ENCODE peak calls at places on chromosomes 3 and 15, in eight cellular contexts. G is tibial artery; R is foreskin fibroblast; N is CD4-positive, alpha-beta T cell; V is left ventricle myocardium inferior; A is GM12864; X is GM12865; P is adrenal gland. K is an unnamed sample.

GRCh38 chr3:89340431-89340830 is 233.0 kb downstream of the EPHA3 start:
- DNase-seq in P (no peak), R (no peak), A (no peak), G (no peak), X (no peak), V (no peak), N (no peak), K (no peak)

GRCh38 chr15:78635346-78635745 is 5.7 kb downstream of the CHRNB4 start:
- DNase-seq in P (no peak), N (no peak), X (no peak), R (no peak), A (no peak), G (no peak), V (no peak), K (no peak)

GRCh38 chr3:102159810-102160451 is 274.9 kb upstream of the ZPLD1 start:
- DNase-seq in N (no peak), G (no peak), A (no peak), X (peak; percentile 6), V (no peak), P (no peak), R (no peak), K (no peak)

GRCh38 chr3:107958151-107958550 is 132.7 kb downstream of the CD47 start:
- DNase-seq in V (no peak), R (no peak), G (no peak), N (no peak), X (no peak), A (no peak), P (no peak), K (no peak)

GRCh38 chr3:12934431-12934830 is 93.1 kb upstream of the RPL32 start:
- DNase-seq in X (no peak), P (peak; percentile 96), V (peak; percentile 78), A (no peak), R (no peak), N (no peak), G (peak; percentile 75), K (no peak)

GRCh38 chr3:30539772-30540171 is 66.6 kb upstream of the TGFBR2 start:
- DNase-seq in P (no peak), V (no peak), A (no peak), G (no peak), R (no peak), N (no peak), X (no peak), K (no peak)

GRCh38 chr3:69426291-69426690 is 40.4 kb upstream of the FRMD4B start:
- DNase-seq in A (no peak), R (no peak), X (no peak), G (no peak), P (no peak), V (no peak), N (no peak), K (no peak)

GRCh38 chr15:80588801-80589200 is 106.3 kb upstream of the ABHD17C start:
- DNase-seq in V (no peak), R (peak; percentile 94), A (no peak), N (no peak), P (no peak), X (no peak), G (peak; percentile 3), K (no peak)

GRCh38 chr3:97932387-97932801 is 39.8 kb downstream of the RIOX2 start:
- DNase-seq in A (no peak), R (no peak), X (no peak), V (peak; percentile 34), P (no peak), G (no peak), N (no peak), K (no peak)

GRCh38 chr3:177463863-177464262 is 266.6 kb upstream of the TBL1XR1 start:
- DNase-seq in V (no peak), R (peak; percentile 62), X (peak; percentile 53), N (no peak), P (no peak), A (no peak), G (no peak), K (no peak)

GRCh38 chr15:89947338-89947829 is 34.6 kb upstream of the ARPIN start:
- DNase-seq in A (no peak), P (no peak), V (no peak), N (no peak), X (no peak), R (no peak), G (no peak), K (no peak)

GRCh38 chr3:14377838-14378169 is 24.6 kb upstream of the SLC6A6 start:
- DNase-seq in G (no peak), A (peak; percentile 12), N (no peak), P (no peak), V (no peak), R (no peak), X (peak; percentile 66), K (no peak)

GRCh38 chr15:63905558-63906265 is 72.0 kb upstream of the HERC1 start:
- DNase-seq in N (no peak), P (no peak), X (peak; percentile 67), R (no peak), A (no peak), G (no peak), V (no peak), K (peak; percentile 53)

GRCh38 chr3:196998966-196999760 is 30.5 kb downstream of the MELTF start:
- DNase-seq in V (peak; percentile 9), P (no peak), N (no peak), G (no peak), X (no peak), A (no peak), R (no peak), K (no peak)

GRCh38 chr3:23550402-23550801 is 255.4 kb upstream of the UBE2E1 start:
- DNase-seq in X (peak; percentile 55), G (no peak), R (no peak), P (no peak), A (peak; percentile 27), N (no peak), V (no peak), K (no peak)

DNA sequence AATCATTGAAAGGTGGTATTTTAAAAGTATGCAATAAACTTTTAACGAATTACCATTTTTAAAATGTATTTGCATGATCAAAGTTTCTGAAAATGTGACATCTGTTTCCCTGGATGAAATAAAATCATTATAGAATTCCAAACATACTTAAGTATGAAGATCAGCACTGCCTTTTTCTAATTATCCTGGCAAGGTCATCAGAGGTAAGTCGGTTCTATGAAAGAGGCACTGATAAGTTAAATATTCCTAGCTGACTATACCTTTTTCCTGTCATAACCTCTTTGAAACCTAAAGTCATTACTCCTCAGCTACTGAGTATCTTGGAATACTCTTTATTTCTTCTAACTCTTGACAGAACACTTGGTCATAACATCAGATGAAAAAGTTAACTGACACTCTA is 406.1 kb upstream of the ALCAM start:
- DNase-seq in G (no peak), V (no peak), X (no peak), A (no peak), P (no peak), N (no peak), R (no peak), K (no peak)
- TF ChIP-seq CTCF in G (no peak), V (no peak), X (no peak), A (no peak), P (no peak), N (no peak), R (no peak), K (no peak)

DNA sequence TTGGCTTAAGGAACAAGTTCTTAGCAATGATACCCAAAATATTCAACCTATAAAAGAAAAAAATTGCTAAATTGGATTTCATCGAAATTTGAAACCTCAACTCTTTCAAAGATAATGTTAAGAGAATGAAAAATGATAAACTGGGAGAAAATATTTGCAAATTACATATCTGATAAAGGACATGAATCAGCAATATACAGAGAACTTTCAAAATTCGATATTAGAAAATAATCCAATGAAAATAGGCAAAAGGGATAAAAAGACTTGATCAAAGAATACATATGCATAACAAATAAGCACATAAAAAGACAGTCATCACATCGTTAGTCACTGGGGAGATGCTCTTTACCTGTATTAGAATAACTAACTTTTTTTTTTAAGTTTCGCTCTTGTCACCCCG is 73.0 kb upstream of the NEO1 start:
- DNase-seq in P (no peak), X (no peak), R (no peak), G (no peak), V (no peak), A (no peak), N (no peak), K (no peak)
- TF ChIP-seq CTCF in P (no peak), X (no peak), R (no peak), G (no peak), V (no peak), A (no peak), N (no peak), K (no peak)

GRCh38 chr3:127174284-127174683 is 18.6 kb upstream of the PRR23E start:
- DNase-seq in N (no peak), X (no peak), P (no peak), R (no peak), V (no peak), A (no peak), G (no peak), K (no peak)
- TF ChIP-seq CTCF in N (no peak), X (no peak), P (no peak), R (no peak), V (no peak), A (no peak), G (no peak), K (no peak)

DNA sequence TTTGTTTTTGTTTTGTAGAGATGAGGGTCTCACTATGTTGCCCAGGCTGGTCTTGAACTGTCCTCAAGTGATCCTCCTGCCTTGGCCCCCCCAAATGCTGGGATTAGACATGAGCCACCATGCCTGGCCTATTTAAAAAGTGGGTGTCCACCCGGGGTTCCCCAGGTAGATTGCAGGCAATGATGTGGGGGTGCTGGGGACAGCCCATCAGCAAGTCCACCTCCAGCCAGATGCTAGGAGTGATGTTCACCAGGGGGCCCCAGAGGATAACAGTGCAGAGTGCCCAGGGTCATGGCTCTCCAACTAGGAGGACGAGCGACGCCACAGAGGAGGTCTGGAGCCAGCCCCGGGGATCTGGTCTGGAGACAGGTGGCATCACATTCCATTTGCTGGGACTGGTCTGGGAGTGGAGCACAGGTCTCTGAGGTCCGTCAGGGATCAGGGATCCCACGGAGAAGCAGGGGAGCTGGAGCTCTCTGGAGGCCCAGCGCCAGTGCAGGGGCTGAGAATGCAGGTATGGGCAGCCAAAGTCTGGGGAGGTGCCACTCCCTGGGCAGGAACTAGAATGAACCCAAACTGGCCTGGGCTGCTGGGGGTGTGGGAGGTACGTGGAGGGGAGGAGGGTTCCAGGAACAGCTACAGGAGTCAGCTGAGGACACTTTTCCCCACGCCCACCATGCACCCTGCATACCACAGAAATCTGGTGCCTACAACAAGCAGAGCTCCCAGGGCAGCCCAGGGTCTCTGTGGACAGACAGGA is 51.2 kb upstream of the PCSK6 start:
- DNase-seq in N (no peak), G (no peak), R (no peak), P (no peak), V (no peak), X (no peak), A (no peak), K (no peak)
- TF ChIP-seq CTCF in N (no peak), G (no peak), R (no peak), P (peak; percentile 7), V (peak; percentile 51), X (no peak), A (no peak), K (no peak)

GRCh38 chr3:164521139-164521538 is 557.2 kb downstream of the SI start:
- DNase-seq in P (no peak), N (no peak), A (no peak), R (no peak), X (no peak), V (no peak), G (no peak), K (no peak)
- TF ChIP-seq CTCF in P (no peak), N (no peak), A (no peak), R (no peak), X (no peak), V (no peak), G (no peak), K (no peak)

GRCh38 chr3:136235545-136235944 is 14.6 kb upstream of the PCCB start:
- DNase-seq in N (no peak), P (no peak), X (no peak), R (no peak), G (no peak), V (no peak), A (no peak), K (no peak)
- TF ChIP-seq CTCF in N (no peak), P (no peak), X (no peak), R (no peak), G (no peak), V (no peak), A (no peak), K (no peak)